ENCODE peak calls at places on chromosomes 3 and 15, in five cellular contexts. One of them, this sample, is unnamed.
A peak's percentile ranks its signal among the peaks of the same experiment; 100 is the strongest.

GRCh38 chr15:45714501-45715488 is 80.0 kb downstream of the SQOR start:
- DNase-seq in K562: peak; percentile 55
- DNase-seq in H1: peak; percentile 38
- DNase-seq in HepG2: peak; percentile 51
- DNase-seq in HCT116: peak; percentile 35
- DNase-seq in this sample: no peak

GRCh38 chr3:98733778-98734281 is 29.3 kb upstream of the ST3GAL6 start:
- DNase-seq in H1: no peak
- DNase-seq in HCT116: no peak
- DNase-seq in HepG2: peak; percentile 71
- DNase-seq in K562: no peak
- DNase-seq in this sample: peak; percentile 33

GRCh38 chr3:184040010-184040409 is 8.5 kb downstream of the HTR3D start:
- DNase-seq in HCT116: peak; percentile 26
- DNase-seq in K562: peak; percentile 28
- DNase-seq in H1: no peak
- DNase-seq in HepG2: peak; percentile 38
- DNase-seq in this sample: no peak

GRCh38 chr15:50017522-50017921 is 101.5 kb downstream of the ATP8B4 start:
- DNase-seq in HepG2: no peak
- DNase-seq in HCT116: no peak
- DNase-seq in K562: no peak
- DNase-seq in H1: no peak
- DNase-seq in this sample: no peak

GRCh38 chr15:66966256-66966655 is 99.1 kb upstream of the SMAD3 start:
- DNase-seq in HepG2: no peak
- DNase-seq in H1: no peak
- DNase-seq in HCT116: peak; percentile 15
- DNase-seq in K562: peak; percentile 20
- DNase-seq in this sample: no peak

GRCh38 chr3:75171632-75172230 is 492.4 kb upstream of the FRG2C start:
- DNase-seq in K562: no peak
- DNase-seq in HepG2: no peak
- DNase-seq in H1: no peak
- DNase-seq in HCT116: no peak
- DNase-seq in this sample: no peak

GRCh38 chr3:458614-459375 is 262.2 kb downstream of the CHL1 start:
- DNase-seq in HepG2: no peak
- DNase-seq in H1: no peak
- DNase-seq in K562: no peak
- DNase-seq in HCT116: no peak
- DNase-seq in this sample: no peak

GRCh38 chr3:175585898-175586297 is 726.8 kb downstream of the NAALADL2 start:
- DNase-seq in K562: no peak
- DNase-seq in HepG2: no peak
- DNase-seq in HCT116: peak; percentile 18
- DNase-seq in H1: no peak
- DNase-seq in this sample: no peak

GRCh38 chr15:92903956-92904831 is 4.1 kb downstream of the CHD2 start:
- DNase-seq in K562: peak; percentile 96
- DNase-seq in HCT116: peak; percentile 96
- DNase-seq in H1: peak; percentile 98
- DNase-seq in HepG2: peak; percentile 96
- DNase-seq in this sample: peak; percentile 94

GRCh38 chr15:81050806-81051205 is 50.1 kb downstream of the TLNRD1 start:
- DNase-seq in HepG2: no peak
- DNase-seq in H1: no peak
- DNase-seq in K562: no peak
- DNase-seq in HCT116: no peak
- DNase-seq in this sample: no peak

GRCh38 chr3:101861978-101862421 is 12.7 kb downstream of the NFKBIZ start:
- DNase-seq in HCT116: no peak
- DNase-seq in H1: no peak
- DNase-seq in K562: no peak
- DNase-seq in HepG2: no peak
- DNase-seq in this sample: no peak

GRCh38 chr3:37016903-37017302 is 23.6 kb downstream of the MLH1 start:
- DNase-seq in K562: no peak
- DNase-seq in HepG2: no peak
- DNase-seq in HCT116: no peak
- DNase-seq in H1: no peak
- DNase-seq in this sample: no peak

GRCh38 chr3:146883292-146883691 is 278.1 kb upstream of the PLSCR5 start:
- DNase-seq in K562: no peak
- DNase-seq in H1: no peak
- DNase-seq in HCT116: no peak
- DNase-seq in HepG2: no peak
- DNase-seq in this sample: no peak

GRCh38 chr15:57439128-57440030 is 63.1 kb downstream of the CGNL1 start:
- DNase-seq in HepG2: no peak
- DNase-seq in HCT116: no peak
- DNase-seq in K562: no peak
- DNase-seq in H1: no peak
- DNase-seq in this sample: no peak

GRCh38 chr3:72343078-72343477 is 505.2 kb downstream of the SHQ1 start:
- DNase-seq in H1: no peak
- DNase-seq in K562: no peak
- DNase-seq in HCT116: no peak
- DNase-seq in HepG2: no peak
- DNase-seq in this sample: no peak

GRCh38 chr3:119641416-119641815 is 19.0 kb downstream of the POPDC2 start:
- DNase-seq in HepG2: no peak
- DNase-seq in H1: no peak
- DNase-seq in HCT116: no peak
- DNase-seq in K562: no peak
- DNase-seq in this sample: no peak

GRCh38 chr3:141336672-141337522 is 31.4 kb upstream of the ZBTB38 start:
- DNase-seq in HepG2: peak; percentile 56
- DNase-seq in HCT116: no peak
- DNase-seq in H1: no peak
- DNase-seq in K562: no peak
- DNase-seq in this sample: peak; percentile 95

GRCh38 chr3:170802164-170803151 is 67.5 kb downstream of the RPL22L1 start:
- DNase-seq in HepG2: no peak
- DNase-seq in K562: peak; percentile 32
- DNase-seq in H1: no peak
- DNase-seq in HCT116: no peak
- DNase-seq in this sample: no peak

GRCh38 chr3:59101091-59101738 is 51.4 kb upstream of the CFAP20DC start:
- DNase-seq in HepG2: no peak
- DNase-seq in HCT116: no peak
- DNase-seq in K562: no peak
- DNase-seq in H1: no peak
- DNase-seq in this sample: no peak

GRCh38 chr3:100913870-100914654 is 79.2 kb downstream of the ABI3BP start:
- DNase-seq in K562: no peak
- DNase-seq in HepG2: no peak
- DNase-seq in H1: no peak
- DNase-seq in HCT116: no peak
- DNase-seq in this sample: no peak

GRCh38 chr15:80211976-80212375 is 40.0 kb downstream of the CTXND1 start:
- DNase-seq in H1: no peak
- DNase-seq in HCT116: no peak
- DNase-seq in K562: no peak
- DNase-seq in HepG2: no peak
- DNase-seq in this sample: no peak

DNA sequence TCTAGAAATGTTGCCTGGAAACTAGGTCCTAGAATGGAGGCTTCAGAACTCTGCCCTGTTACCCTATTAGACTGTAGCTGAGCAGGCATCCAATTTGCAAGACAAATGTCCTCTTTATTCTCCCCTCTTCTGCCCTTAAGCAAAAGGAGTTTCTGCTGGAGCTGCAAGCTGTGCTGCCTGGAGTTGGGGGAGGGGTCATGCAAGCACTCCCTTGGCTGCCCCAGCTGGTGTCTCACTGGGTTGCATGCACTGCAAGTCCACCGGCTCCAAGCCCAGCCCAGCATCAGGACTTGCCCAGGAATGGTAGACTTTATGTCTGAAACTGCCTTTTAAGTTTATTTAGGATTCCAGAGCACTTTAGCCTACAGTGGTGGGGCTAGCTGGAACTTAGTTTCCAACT is 15.7 kb upstream of the RBP2 start:
- DNase-seq in H1: peak; percentile 50
- DNase-seq in HepG2: no peak
- DNase-seq in HCT116: no peak
- DNase-seq in K562: no peak
- DNase-seq in this sample: no peak
- TF ChIP-seq SRF in H1: no peak
- TF ChIP-seq SRF in HepG2: no peak
- TF ChIP-seq SRF in HCT116: no peak
- TF ChIP-seq SRF in K562: no peak
- TF ChIP-seq SRF in this sample: no peak

GRCh38 chr3:123068227-123069020 is 1.6 kb downstream of the PDIA5 start:
- DNase-seq in H1: no peak
- DNase-seq in HepG2: peak; percentile 75
- DNase-seq in HCT116: peak; percentile 45
- DNase-seq in K562: no peak
- DNase-seq in this sample: no peak
- TF ChIP-seq SRF in H1: no peak
- TF ChIP-seq SRF in HepG2: no peak
- TF ChIP-seq SRF in HCT116: no peak
- TF ChIP-seq SRF in K562: no peak
- TF ChIP-seq SRF in this sample: no peak

GRCh38 chr3:197367081-197367780 is 68.8 kb upstream of the DLG1 start:
- DNase-seq in HepG2: peak; percentile 61
- DNase-seq in H1: no peak
- DNase-seq in K562: no peak
- DNase-seq in HCT116: no peak
- DNase-seq in this sample: no peak
- TF ChIP-seq SRF in HepG2: no peak
- TF ChIP-seq SRF in H1: no peak
- TF ChIP-seq SRF in K562: no peak
- TF ChIP-seq SRF in HCT116: no peak
- TF ChIP-seq SRF in this sample: no peak

GRCh38 chr3:187343670-187344069 is 24.5 kb upstream of the RTP4 start:
- DNase-seq in H1: no peak
- DNase-seq in HepG2: no peak
- DNase-seq in HCT116: no peak
- DNase-seq in K562: no peak
- DNase-seq in this sample: no peak
- TF ChIP-seq SRF in H1: no peak
- TF ChIP-seq SRF in HepG2: no peak
- TF ChIP-seq SRF in HCT116: no peak
- TF ChIP-seq SRF in K562: no peak
- TF ChIP-seq SRF in this sample: no peak

GRCh38 chr3:159829056-159829995 is 159.3 kb upstream of the IL12A start:
- DNase-seq in HCT116: peak; percentile 65
- DNase-seq in K562: no peak
- DNase-seq in HepG2: peak; percentile 20
- DNase-seq in H1: no peak
- DNase-seq in this sample: no peak
- TF ChIP-seq SRF in HCT116: no peak
- TF ChIP-seq SRF in K562: no peak
- TF ChIP-seq SRF in HepG2: no peak
- TF ChIP-seq SRF in H1: no peak
- TF ChIP-seq SRF in this sample: no peak

GRCh38 chr15:60678632-60679031 is 199.7 kb upstream of the ICE2 start:
- DNase-seq in K562: no peak
- DNase-seq in H1: no peak
- DNase-seq in HepG2: no peak
- DNase-seq in HCT116: no peak
- DNase-seq in this sample: peak; percentile 38
- TF ChIP-seq SRF in K562: no peak
- TF ChIP-seq SRF in H1: no peak
- TF ChIP-seq SRF in HepG2: no peak
- TF ChIP-seq SRF in HCT116: no peak
- TF ChIP-seq SRF in this sample: no peak

DNA sequence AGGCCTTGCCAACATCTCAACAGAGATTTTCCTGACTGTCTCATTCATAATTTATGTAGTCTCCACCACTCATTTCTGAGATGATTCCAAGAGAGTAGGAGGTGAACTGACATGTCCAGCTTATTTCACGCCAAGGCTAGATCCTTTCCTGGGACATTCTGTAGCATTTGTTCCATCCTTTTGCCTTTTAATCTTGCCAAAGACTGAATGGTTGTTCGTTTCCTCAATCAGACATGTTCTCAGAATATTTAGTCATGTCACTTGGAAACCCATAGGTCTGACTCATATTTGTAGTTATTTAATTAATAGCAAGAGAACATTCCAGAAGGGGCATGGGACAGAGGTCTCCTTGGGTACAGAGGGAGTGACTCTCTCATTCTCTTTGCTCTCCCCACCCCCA is 80.9 kb downstream of the DHX36 start:
- DNase-seq in K562: no peak
- DNase-seq in H1: no peak
- DNase-seq in HCT116: no peak
- DNase-seq in HepG2: no peak
- DNase-seq in this sample: no peak
- TF ChIP-seq SRF in K562: no peak
- TF ChIP-seq SRF in H1: no peak
- TF ChIP-seq SRF in HCT116: no peak
- TF ChIP-seq SRF in HepG2: no peak
- TF ChIP-seq SRF in this sample: no peak

GRCh38 chr15:35842631-35843030 is 296.7 kb upstream of the DPH6 start:
- DNase-seq in HCT116: no peak
- DNase-seq in HepG2: no peak
- DNase-seq in K562: no peak
- DNase-seq in H1: no peak
- DNase-seq in this sample: no peak

GRCh38 chr15:35838422-35839150 is 292.6 kb upstream of the DPH6 start:
- DNase-seq in K562: no peak
- DNase-seq in H1: no peak
- DNase-seq in HCT116: no peak
- DNase-seq in HepG2: no peak
- DNase-seq in this sample: no peak

DNA sequence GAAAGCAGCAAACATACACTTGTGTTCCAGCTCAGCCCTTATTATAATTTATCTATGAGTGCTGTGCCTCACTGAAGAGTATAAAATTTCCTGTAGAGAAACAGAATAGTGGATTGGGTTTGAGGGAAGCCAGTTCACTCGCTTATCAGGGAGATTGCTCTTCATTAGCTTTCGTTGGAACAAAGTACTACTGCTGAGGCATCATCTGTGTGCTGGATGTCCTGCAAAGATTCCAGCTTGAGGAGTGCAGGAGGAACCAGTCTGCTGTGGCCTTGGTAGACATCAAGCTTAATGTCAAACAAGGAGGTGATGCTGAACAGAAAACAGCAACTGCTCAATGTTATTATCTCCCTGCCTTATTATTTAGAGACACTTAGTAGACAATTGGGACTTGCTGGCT is 297.5 kb upstream of the DPH6 start:
- DNase-seq in HepG2: no peak
- DNase-seq in K562: no peak
- DNase-seq in HCT116: no peak
- DNase-seq in H1: no peak
- DNase-seq in this sample: no peak
- TF ChIP-seq SRF in HepG2: no peak
- TF ChIP-seq SRF in K562: no peak
- TF ChIP-seq SRF in HCT116: no peak
- TF ChIP-seq SRF in H1: no peak
- TF ChIP-seq SRF in this sample: no peak

This sample was measured in GM12878.